ENCODE peak calls at places on chromosomes 5 and 9, in four cellular contexts. One of them, this sample, is unnamed.

GRCh38 chr5:56251918-56252553 is 18.9 kb upstream of the ANKRD55 start:
- DNase-seq in H1: no peak
- DNase-seq in K562: peak
- DNase-seq in HepG2: no peak
- DNase-seq in this sample: no peak

GRCh38 chr5:143023447-143024096 is 253.4 kb downstream of the ARHGAP26 start:
- DNase-seq in H1: no peak
- DNase-seq in K562: no peak
- DNase-seq in HepG2: no peak
- DNase-seq in this sample: peak

GRCh38 chr5:86971034-86971511 is 296.6 kb upstream of the RASA1 start:
- DNase-seq in H1: no peak
- DNase-seq in K562: no peak
- DNase-seq in HepG2: peak
- DNase-seq in this sample: no peak

GRCh38 chr9:74285075-74285474 is 212.1 kb upstream of the RORB start:
- DNase-seq in H1: no peak
- DNase-seq in K562: no peak
- DNase-seq in HepG2: no peak
- DNase-seq in this sample: no peak

GRCh38 chr9:104503963-104504362 is at the start of gene OR13F1:
- DNase-seq in H1: no peak
- DNase-seq in K562: no peak
- DNase-seq in HepG2: no peak
- DNase-seq in this sample: no peak

GRCh38 chr5:124064956-124065355 is 553.0 kb downstream of the CSNK1G3 start:
- DNase-seq in H1: no peak
- DNase-seq in K562: no peak
- DNase-seq in HepG2: no peak
- DNase-seq in this sample: no peak

GRCh38 chr5:136811551-136811950 is 446.2 kb upstream of the TRPC7 start:
- DNase-seq in H1: no peak
- DNase-seq in K562: no peak
- DNase-seq in HepG2: no peak
- DNase-seq in this sample: no peak

GRCh38 chr9:78559449-78559885 is 262.5 kb downstream of the PSAT1 start:
- DNase-seq in H1: no peak
- DNase-seq in K562: no peak
- DNase-seq in HepG2: no peak
- DNase-seq in this sample: no peak

GRCh38 chr9:91659529-91660294 is 236.1 kb upstream of the NFIL3 start:
- DNase-seq in H1: no peak
- DNase-seq in K562: peak
- DNase-seq in HepG2: no peak
- DNase-seq in this sample: no peak

GRCh38 chr5:131756942-131757341 is 39.9 kb downstream of the FNIP1 start:
- DNase-seq in H1: no peak
- DNase-seq in K562: peak
- DNase-seq in HepG2: no peak
- DNase-seq in this sample: no peak

GRCh38 chr9:38017885-38018186 is 51.2 kb downstream of the SHB start:
- DNase-seq in H1: no peak
- DNase-seq in K562: no peak
- DNase-seq in HepG2: no peak
- DNase-seq in this sample: no peak

GRCh38 chr9:38016375-38017120 is 52.5 kb downstream of the SHB start:
- DNase-seq in H1: no peak
- DNase-seq in K562: no peak
- DNase-seq in HepG2: no peak
- DNase-seq in this sample: no peak

GRCh38 chr9:38012767-38013450 is 56.1 kb downstream of the SHB start:
- DNase-seq in H1: no peak
- DNase-seq in K562: no peak
- DNase-seq in HepG2: no peak
- DNase-seq in this sample: no peak

GRCh38 chr9:38017149-38017884 is 51.7 kb downstream of the SHB start:
- DNase-seq in H1: peak
- DNase-seq in K562: no peak
- DNase-seq in HepG2: no peak
- DNase-seq in this sample: no peak

GRCh38 chr9:38015267-38015666 is 53.8 kb downstream of the SHB start:
- DNase-seq in H1: no peak
- DNase-seq in K562: no peak
- DNase-seq in HepG2: no peak
- DNase-seq in this sample: no peak
- TF ChIP-seq HDAC6 in H1: no peak
- TF ChIP-seq HDAC6 in K562: no peak
- TF ChIP-seq HDAC6 in HepG2: no peak
- TF ChIP-seq HDAC6 in this sample: no peak

DNA sequence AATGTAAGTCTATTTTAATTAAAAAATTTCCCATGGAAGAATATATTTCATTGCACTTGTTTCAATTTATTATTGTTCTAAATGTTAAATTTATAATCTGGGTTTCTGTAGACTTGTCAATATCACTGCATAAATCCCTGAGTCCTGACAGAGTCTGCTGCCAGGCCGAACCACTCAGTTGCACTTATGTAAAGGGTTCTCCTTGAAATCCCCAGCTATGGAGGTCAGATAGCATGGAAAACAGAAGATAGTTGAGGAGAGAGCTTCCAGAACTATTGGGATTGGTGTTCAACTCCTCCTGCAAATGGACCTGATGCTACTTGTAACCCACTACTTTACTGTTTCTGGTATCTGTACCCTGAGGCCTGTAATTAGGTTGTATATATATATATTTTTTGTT is 37.2 kb downstream of the KDM4C start:
- DNase-seq in H1: no peak
- DNase-seq in K562: no peak
- DNase-seq in HepG2: no peak
- DNase-seq in this sample: no peak
- TF ChIP-seq HDAC6 in H1: no peak
- TF ChIP-seq HDAC6 in K562: no peak
- TF ChIP-seq HDAC6 in HepG2: no peak
- TF ChIP-seq HDAC6 in this sample: no peak

GRCh38 chr5:149488645-149489306 is 62.5 kb downstream of the CSNK1A1 start:
- DNase-seq in H1: peak
- DNase-seq in K562: no peak
- DNase-seq in HepG2: no peak
- DNase-seq in this sample: no peak
- TF ChIP-seq HDAC6 in H1: no peak
- TF ChIP-seq HDAC6 in K562: no peak
- TF ChIP-seq HDAC6 in HepG2: no peak
- TF ChIP-seq HDAC6 in this sample: no peak

GRCh38 chr5:125306741-125307140 is 560.3 kb upstream of the ZNF608 start:
- DNase-seq in H1: no peak
- DNase-seq in K562: no peak
- DNase-seq in HepG2: no peak
- DNase-seq in this sample: no peak

GRCh38 chr5:125316386-125316785 is 569.9 kb upstream of the ZNF608 start:
- DNase-seq in H1: no peak
- DNase-seq in K562: no peak
- DNase-seq in HepG2: no peak
- DNase-seq in this sample: no peak

GRCh38 chr5:125310749-125311148 is 564.3 kb upstream of the ZNF608 start:
- DNase-seq in H1: no peak
- DNase-seq in K562: no peak
- DNase-seq in HepG2: no peak
- DNase-seq in this sample: no peak

GRCh38 chr5:125313555-125313954 is 567.1 kb upstream of the ZNF608 start:
- DNase-seq in H1: no peak
- DNase-seq in K562: no peak
- DNase-seq in HepG2: no peak
- DNase-seq in this sample: no peak

GRCh38 chr5:125311743-125312142 is 565.3 kb upstream of the ZNF608 start:
- DNase-seq in H1: no peak
- DNase-seq in K562: no peak
- DNase-seq in HepG2: no peak
- DNase-seq in this sample: no peak
- TF ChIP-seq HDAC6 in H1: no peak
- TF ChIP-seq HDAC6 in K562: no peak
- TF ChIP-seq HDAC6 in HepG2: no peak
- TF ChIP-seq HDAC6 in this sample: no peak

GRCh38 chr5:9624196-9624947 is 5.8 kb downstream of the TAS2R1 start:
- DNase-seq in H1: no peak
- DNase-seq in K562: no peak
- DNase-seq in HepG2: no peak
- DNase-seq in this sample: no peak
- TF ChIP-seq HDAC6 in H1: no peak
- TF ChIP-seq HDAC6 in K562: no peak
- TF ChIP-seq HDAC6 in HepG2: no peak
- TF ChIP-seq HDAC6 in this sample: no peak

GRCh38 chr5:4362411-4362810 is 766.8 kb downstream of the IRX1 start:
- DNase-seq in H1: no peak
- DNase-seq in K562: no peak
- DNase-seq in HepG2: no peak
- DNase-seq in this sample: no peak
- TF ChIP-seq HDAC6 in H1: no peak
- TF ChIP-seq HDAC6 in K562: no peak
- TF ChIP-seq HDAC6 in HepG2: no peak
- TF ChIP-seq HDAC6 in this sample: no peak

GRCh38 chr5:16489322-16489791 is 23.8 kb upstream of the ZNF622 start:
- DNase-seq in H1: no peak
- DNase-seq in K562: no peak
- DNase-seq in HepG2: peak
- DNase-seq in this sample: no peak
- TF ChIP-seq HDAC6 in H1: no peak
- TF ChIP-seq HDAC6 in K562: no peak
- TF ChIP-seq HDAC6 in HepG2: no peak
- TF ChIP-seq HDAC6 in this sample: no peak

GRCh38 chr9:97992219-97992618 is 9.1 kb downstream of the ANP32B start:
- DNase-seq in H1: no peak
- DNase-seq in K562: no peak
- DNase-seq in HepG2: no peak
- DNase-seq in this sample: no peak

GRCh38 chr9:97991818-97992217 is 8.7 kb downstream of the ANP32B start:
- DNase-seq in H1: no peak
- DNase-seq in K562: no peak
- DNase-seq in HepG2: no peak
- DNase-seq in this sample: no peak

GRCh38 chr9:97990259-97990658 is 7.1 kb downstream of the ANP32B start:
- DNase-seq in H1: no peak
- DNase-seq in K562: peak
- DNase-seq in HepG2: no peak
- DNase-seq in this sample: no peak

GRCh38 chr9:97994695-97995094 is 11.6 kb downstream of the ANP32B start:
- DNase-seq in H1: no peak
- DNase-seq in K562: no peak
- DNase-seq in HepG2: no peak
- DNase-seq in this sample: no peak

GRCh38 chr9:97993000-97993399 is 9.9 kb downstream of the ANP32B start:
- DNase-seq in H1: no peak
- DNase-seq in K562: no peak
- DNase-seq in HepG2: no peak
- DNase-seq in this sample: no peak
- TF ChIP-seq HDAC6 in H1: no peak
- TF ChIP-seq HDAC6 in K562: no peak
- TF ChIP-seq HDAC6 in HepG2: no peak
- TF ChIP-seq HDAC6 in this sample: no peak

DNA sequence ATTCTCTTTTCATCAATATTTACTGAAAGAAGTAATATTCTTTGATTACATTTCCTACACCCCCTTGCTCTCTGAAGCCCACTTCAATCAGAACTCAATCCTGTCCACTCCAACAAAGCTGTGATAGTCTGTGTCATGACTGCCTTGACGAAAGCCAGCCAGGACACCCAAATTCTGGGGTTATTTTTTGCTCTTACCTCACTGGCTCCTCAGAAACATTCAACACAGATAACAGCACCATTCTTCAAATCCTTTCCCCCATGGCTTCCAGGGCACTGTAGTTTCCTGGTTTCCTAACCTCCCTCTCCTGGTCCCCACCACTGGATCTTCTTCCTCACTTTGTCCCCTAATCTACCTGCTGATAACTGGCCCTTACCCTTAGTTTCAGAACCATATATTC is 106.1 kb upstream of the FER start:
- DNase-seq in H1: no peak
- DNase-seq in K562: no peak
- DNase-seq in HepG2: no peak
- DNase-seq in this sample: no peak
- TF ChIP-seq HDAC6 in H1: no peak
- TF ChIP-seq HDAC6 in K562: no peak
- TF ChIP-seq HDAC6 in HepG2: no peak
- TF ChIP-seq HDAC6 in this sample: no peak

GRCh38 chr5:173397531-173397930 is 69.3 kb upstream of the STC2 start:
- DNase-seq in H1: no peak
- DNase-seq in K562: no peak
- DNase-seq in HepG2: no peak
- DNase-seq in this sample: no peak
- TF ChIP-seq HDAC6 in H1: no peak
- TF ChIP-seq HDAC6 in K562: no peak
- TF ChIP-seq HDAC6 in HepG2: no peak
- TF ChIP-seq HDAC6 in this sample: no peak